ENCODE peak calls at places on chromosomes 6 and 20, in seven cellular contexts. X, Q, A, F, L, E and U are unnamed samples.

GRCh38 chr6:127192911-127193503 is 73.7 kb upstream of the RNF146 start:
- DNase-seq in L (no peak), A (no peak), X (no peak), Q (no peak), E (no peak), F (no peak), U (no peak)

GRCh38 chr6:167824591-167825041 is 2.1 kb upstream of the AFDN start:
- DNase-seq in X (no peak), A (no peak), F (no peak), E (no peak), L (no peak), Q (no peak), U (no peak)

GRCh38 chr20:47306755-47307370 is 49.6 kb downstream of the ZMYND8 start:
- DNase-seq in E (no peak), X (no peak), A (no peak), L (no peak), Q (no peak), F (no peak), U (no peak)

GRCh38 chr6:119979862-119980261 is 630.3 kb upstream of the MAN1A1 start:
- DNase-seq in L (peak), F (no peak), E (no peak), Q (no peak), X (no peak), A (no peak), U (no peak)

GRCh38 chr20:805713-806112 is 27.8 kb upstream of the FAM110A start:
- DNase-seq in A (no peak), E (no peak), Q (no peak), X (no peak), L (peak), F (no peak), U (no peak)

GRCh38 chr6:7073810-7074525 is 33.8 kb upstream of the RREB1 start:
- DNase-seq in L (no peak), F (peak), A (no peak), X (peak), E (peak), Q (peak), U (no peak)

GRCh38 chr6:167532410-167533294 is 207.8 kb downstream of the TTLL2 start:
- DNase-seq in F (no peak), A (no peak), Q (no peak), X (no peak), E (no peak), L (no peak), U (no peak)

GRCh38 chr6:145898376-145898775 is 65.8 kb downstream of the SHPRH start:
- DNase-seq in L (no peak), F (no peak), Q (no peak), X (no peak), E (no peak), A (no peak), U (no peak)

GRCh38 chr6:20202070-20202658 is 10.1 kb downstream of the MBOAT1 start:
- DNase-seq in Q (no peak), L (peak), F (no peak), A (no peak), X (no peak), E (no peak), U (no peak)

GRCh38 chr6:159157431-159157830 is 11.8 kb upstream of the FNDC1 start:
- DNase-seq in A (no peak), Q (no peak), X (no peak), E (no peak), F (no peak), L (no peak), U (no peak)

GRCh38 chr20:37807901-37808751 is 94.8 kb upstream of the VSTM2L start:
- DNase-seq in X (no peak), Q (peak), L (no peak), F (no peak), E (no peak), A (no peak), U (no peak)

GRCh38 chr6:68139130-68139529 is 496.0 kb upstream of the ADGRB3 start:
- DNase-seq in Q (no peak), F (no peak), X (no peak), E (no peak), L (no peak), A (no peak), U (no peak)

GRCh38 chr6:96823743-96824142 is 13.5 kb downstream of the GPR63 start:
- DNase-seq in F (no peak), L (no peak), Q (no peak), X (no peak), E (no peak), A (no peak), U (no peak)

GRCh38 chr6:29507319-29507718 is 19.6 kb upstream of the MAS1L start:
- DNase-seq in X (no peak), F (no peak), A (no peak), L (no peak), E (no peak), Q (no peak), U (peak)

GRCh38 chr20:51560042-51560441 is 17.5 kb upstream of the NFATC2 start:
- DNase-seq in A (no peak), Q (no peak), E (no peak), L (no peak), F (no peak), X (no peak), U (no peak)

GRCh38 chr20:51562334-51563140 is 20.0 kb upstream of the NFATC2 start:
- DNase-seq in F (peak), X (peak), A (peak), Q (peak), E (peak), L (peak), U (peak)

GRCh38 chr20:51563141-51563596 is 20.6 kb upstream of the NFATC2 start:
- DNase-seq in F (no peak), X (no peak), Q (no peak), A (no peak), L (no peak), E (no peak), U (no peak)

GRCh38 chr20:51562027-51562333 is 19.5 kb upstream of the NFATC2 start:
- DNase-seq in Q (no peak), L (no peak), E (no peak), F (peak), A (no peak), X (no peak), U (no peak)

GRCh38 chr20:51560550-51561307 is 18.2 kb upstream of the NFATC2 start:
- DNase-seq in L (no peak), A (no peak), F (no peak), Q (no peak), X (no peak), E (no peak), U (no peak)
- H3K27ac ChIP-seq in L (peak), A (no peak), F (no peak), Q (no peak), X (no peak), E (no peak), U (no peak)

DNA sequence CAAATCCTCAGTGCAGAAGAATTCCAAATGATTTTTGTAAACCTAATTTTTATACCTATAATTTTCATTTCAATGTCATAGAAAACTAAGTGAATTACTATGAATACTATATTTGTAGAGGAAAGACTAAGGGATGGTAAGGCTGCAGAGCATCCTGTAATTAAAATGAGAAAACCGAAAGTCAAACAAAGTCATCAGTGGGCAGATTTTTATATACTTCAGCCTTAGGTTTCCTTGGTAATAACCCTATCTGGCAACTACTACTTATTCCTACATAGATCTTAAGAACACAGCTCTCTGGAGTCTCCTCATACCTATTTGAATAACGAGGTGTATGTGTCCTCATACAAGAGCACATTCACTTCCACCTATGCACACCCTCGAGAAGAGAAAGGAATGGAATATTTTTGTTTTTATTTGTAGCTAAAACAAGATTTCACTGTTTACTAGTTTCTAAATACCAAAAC is 117.9 kb upstream of the SGK1 start:
- DNase-seq in A (no peak), F (no peak), Q (no peak), L (no peak), X (no peak), E (no peak), U (no peak)
- H3K27ac ChIP-seq in A (no peak), F (no peak), Q (no peak), L (peak), X (no peak), E (peak), U (peak)

DNA sequence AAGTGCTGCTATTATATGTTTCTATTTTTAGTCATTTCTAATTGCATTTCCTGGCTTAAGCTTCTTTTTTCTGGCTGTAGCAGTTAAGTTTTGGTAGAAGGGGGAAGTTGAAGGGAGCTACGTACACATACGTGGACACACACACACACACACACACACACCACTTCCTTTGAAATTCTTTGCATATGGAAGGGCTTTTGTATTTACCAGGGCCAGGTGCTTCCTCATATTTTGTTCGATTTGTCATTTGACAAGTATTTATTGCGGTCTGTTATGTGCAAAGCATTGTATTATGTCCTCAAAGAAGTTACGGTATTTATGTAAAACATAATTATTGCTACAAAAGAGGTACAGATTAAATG is 82.3 kb downstream of the RTN4IP1 start:
- DNase-seq in Q (no peak), E (no peak), L (no peak), A (no peak), X (no peak), F (no peak), U (no peak)
- H3K27ac ChIP-seq in Q (no peak), E (no peak), L (peak), A (peak), X (peak), F (peak), U (no peak)

GRCh38 chr6:35499372-35499771 is 2.5 kb upstream of the TEAD3 start:
- DNase-seq in Q (no peak), A (no peak), F (no peak), L (no peak), X (no peak), E (no peak), U (no peak)

GRCh38 chr6:35500782-35501181 is 3.9 kb upstream of the TEAD3 start:
- DNase-seq in X (no peak), L (peak), A (no peak), E (no peak), Q (no peak), F (no peak), U (no peak)

GRCh38 chr6:35503534-35503933 is 6.7 kb upstream of the TEAD3 start:
- DNase-seq in L (no peak), Q (no peak), X (no peak), A (no peak), F (no peak), E (no peak), U (no peak)

GRCh38 chr6:35498407-35499045 is 1.6 kb upstream of the TEAD3 start:
- DNase-seq in Q (no peak), E (no peak), X (no peak), F (no peak), L (no peak), A (no peak), U (no peak)

GRCh38 chr6:35501784-35502183 is 4.9 kb upstream of the TEAD3 start:
- DNase-seq in L (no peak), E (no peak), F (no peak), X (no peak), Q (no peak), A (no peak), U (no peak)
- H3K27ac ChIP-seq in L (no peak), E (no peak), F (no peak), X (no peak), Q (no peak), A (no peak), U (no peak)

GRCh38 chr6:137352859-137353258 is 133.7 kb upstream of the IFNGR1 start:
- DNase-seq in X (no peak), E (no peak), F (peak), L (peak), Q (no peak), A (no peak), U (no peak)
- H3K27ac ChIP-seq in X (no peak), E (no peak), F (no peak), L (no peak), Q (no peak), A (no peak), U (no peak)

GRCh38 chr6:1135726-1136414 is 176.0 kb upstream of the FOXQ1 start:
- DNase-seq in E (no peak), Q (no peak), A (no peak), X (no peak), F (no peak), L (no peak), U (no peak)
- H3K27ac ChIP-seq in E (no peak), Q (no peak), A (no peak), X (no peak), F (no peak), L (no peak), U (no peak)

DNA sequence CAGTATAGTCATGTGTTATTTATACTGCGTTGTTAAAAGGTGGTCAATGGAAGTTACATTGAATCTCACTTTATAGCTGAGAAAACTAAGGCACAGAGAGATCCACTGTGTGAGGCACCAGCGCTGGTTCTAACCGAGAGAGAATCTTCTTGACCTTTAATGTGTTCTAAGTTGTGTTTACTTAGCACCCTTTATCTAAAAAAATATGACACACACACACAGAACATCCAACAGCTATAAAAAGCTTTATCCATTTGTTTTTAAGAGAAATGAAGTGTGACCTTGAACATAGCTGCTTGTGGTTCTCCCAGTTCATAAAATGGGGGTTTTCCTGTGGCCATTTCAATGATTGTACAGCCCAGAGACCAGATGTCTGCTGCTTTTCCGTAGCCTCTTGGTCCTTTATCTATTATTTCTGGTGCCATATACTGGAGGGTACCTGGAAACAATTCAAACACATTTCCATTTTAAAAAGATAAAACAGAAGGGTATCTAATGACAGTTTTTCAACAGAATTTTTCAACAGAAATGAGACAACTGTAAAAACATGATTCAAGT is 54.8 kb upstream of the MAP7 start:
- DNase-seq in Q (no peak), L (no peak), A (no peak), X (no peak), F (no peak), E (no peak), U (no peak)
- H3K27ac ChIP-seq in Q (no peak), L (no peak), A (peak), X (no peak), F (no peak), E (peak), U (no peak)

GRCh38 chr20:33796907-33797544 is 14.1 kb upstream of the CHMP4B start:
- DNase-seq in A (no peak), X (no peak), E (no peak), F (no peak), L (peak), Q (no peak), U (no peak)
- H3K27ac ChIP-seq in A (no peak), X (peak), E (no peak), F (peak), L (peak), Q (no peak), U (peak)

GRCh38 chr20:63955281-63955845 is 853 bp downstream of the UCKL1 start:
- DNase-seq in Q (no peak), L (peak), A (no peak), X (peak), E (peak), F (no peak), U (no peak)
- H3K27ac ChIP-seq in Q (peak), L (peak), A (peak), X (peak), E (peak), F (peak), U (peak)

GRCh38 chr6:108876929-108877775 is 28.9 kb downstream of the ARMC2 start:
- DNase-seq in F (no peak), A (peak), E (peak), Q (peak), L (no peak), X (peak), U (peak)
- H3K27ac ChIP-seq in F (no peak), A (peak), E (peak), Q (peak), L (no peak), X (peak), U (peak)